ENCODE peak calls at places on chromosomes 7 and 10, in six cellular contexts. One of them, this sample, is unnamed.

GRCh38 chr10:113983552-113983951 is 60.1 kb upstream of the ADRB1 start:
- DNase-seq in astrocyte: no peak
- DNase-seq in breast epithelium: no peak
- DNase-seq in ovary: no peak
- DNase-seq in dorsolateral prefrontal cortex: no peak
- DNase-seq in vagina: no peak
- DNase-seq in this sample: no peak

GRCh38 chr10:34816067-34817002 is 1.2 kb upstream of the PARD3 start:
- DNase-seq in astrocyte: no peak
- DNase-seq in breast epithelium: peak
- DNase-seq in ovary: peak
- DNase-seq in dorsolateral prefrontal cortex: no peak
- DNase-seq in vagina: no peak
- DNase-seq in this sample: peak

GRCh38 chr10:119509909-119510451 is 32.5 kb downstream of the RGS10 start:
- DNase-seq in astrocyte: no peak
- DNase-seq in breast epithelium: peak
- DNase-seq in ovary: no peak
- DNase-seq in dorsolateral prefrontal cortex: no peak
- DNase-seq in vagina: no peak
- DNase-seq in this sample: peak

GRCh38 chr10:60943372-60944158 is 420 bp downstream of the RHOBTB1 start:
- DNase-seq in astrocyte: peak
- DNase-seq in breast epithelium: peak
- DNase-seq in ovary: peak
- DNase-seq in dorsolateral prefrontal cortex: peak
- DNase-seq in vagina: no peak
- DNase-seq in this sample: peak

GRCh38 chr10:130233426-130233825 is 97.2 kb downstream of the GLRX3 start:
- DNase-seq in astrocyte: no peak
- DNase-seq in breast epithelium: no peak
- DNase-seq in ovary: no peak
- DNase-seq in dorsolateral prefrontal cortex: no peak
- DNase-seq in vagina: peak
- DNase-seq in this sample: no peak

GRCh38 chr10:103204353-103205255 is 11.5 kb upstream of the NT5C2 start:
- DNase-seq in astrocyte: no peak
- DNase-seq in breast epithelium: no peak
- DNase-seq in ovary: no peak
- DNase-seq in dorsolateral prefrontal cortex: no peak
- DNase-seq in vagina: no peak
- DNase-seq in this sample: no peak

GRCh38 chr10:76113952-76114351 is 682.5 kb downstream of the LRMDA start:
- DNase-seq in astrocyte: peak
- DNase-seq in breast epithelium: no peak
- DNase-seq in ovary: no peak
- DNase-seq in dorsolateral prefrontal cortex: no peak
- DNase-seq in vagina: no peak
- DNase-seq in this sample: peak

GRCh38 chr7:70777251-70777650 is 354.7 kb upstream of the GALNT17 start:
- DNase-seq in astrocyte: no peak
- DNase-seq in breast epithelium: no peak
- DNase-seq in ovary: no peak
- DNase-seq in dorsolateral prefrontal cortex: no peak
- DNase-seq in vagina: no peak
- DNase-seq in this sample: no peak

GRCh38 chr7:83791737-83792136 is 142.8 kb upstream of the SEMA3E start:
- DNase-seq in astrocyte: no peak
- DNase-seq in breast epithelium: no peak
- DNase-seq in ovary: no peak
- DNase-seq in dorsolateral prefrontal cortex: no peak
- DNase-seq in vagina: no peak
- DNase-seq in this sample: no peak

GRCh38 chr7:27243340-27244163 is 950 bp downstream of the EVX1 start:
- DNase-seq in astrocyte: no peak
- DNase-seq in breast epithelium: no peak
- DNase-seq in ovary: no peak
- DNase-seq in dorsolateral prefrontal cortex: no peak
- DNase-seq in vagina: no peak
- DNase-seq in this sample: no peak

GRCh38 chr7:22617166-22617565 is 109.8 kb upstream of the IL6 start:
- DNase-seq in astrocyte: no peak
- DNase-seq in breast epithelium: no peak
- DNase-seq in ovary: no peak
- DNase-seq in dorsolateral prefrontal cortex: no peak
- DNase-seq in vagina: no peak
- DNase-seq in this sample: no peak

GRCh38 chr7:3120513-3120912 is 76.8 kb upstream of the CARD11 start:
- DNase-seq in astrocyte: no peak
- DNase-seq in breast epithelium: no peak
- DNase-seq in ovary: no peak
- DNase-seq in dorsolateral prefrontal cortex: no peak
- DNase-seq in vagina: no peak
- DNase-seq in this sample: no peak

GRCh38 chr10:52318136-52318810 is 4.2 kb downstream of the DKK1 start:
- DNase-seq in astrocyte: peak
- DNase-seq in breast epithelium: no peak
- DNase-seq in ovary: no peak
- DNase-seq in dorsolateral prefrontal cortex: no peak
- DNase-seq in vagina: no peak
- DNase-seq in this sample: peak

GRCh38 chr7:111029574-111030357 is 61.2 kb upstream of the LRRN3 start:
- DNase-seq in astrocyte: peak
- DNase-seq in breast epithelium: no peak
- DNase-seq in ovary: no peak
- DNase-seq in dorsolateral prefrontal cortex: no peak
- DNase-seq in vagina: no peak
- DNase-seq in this sample: peak

GRCh38 chr7:91683823-91684222 is 196.7 kb downstream of the MTERF1 start:
- DNase-seq in astrocyte: peak
- DNase-seq in breast epithelium: no peak
- DNase-seq in ovary: no peak
- DNase-seq in dorsolateral prefrontal cortex: no peak
- DNase-seq in vagina: no peak
- DNase-seq in this sample: peak

GRCh38 chr7:151864081-151864480 is 12.8 kb downstream of the PRKAG2 start:
- DNase-seq in astrocyte: no peak
- DNase-seq in breast epithelium: no peak
- DNase-seq in ovary: no peak
- DNase-seq in dorsolateral prefrontal cortex: no peak
- DNase-seq in vagina: no peak
- DNase-seq in this sample: no peak

GRCh38 chr10:77482072-77482471 is 155.5 kb downstream of the KCNMA1 start:
- DNase-seq in astrocyte: no peak
- DNase-seq in breast epithelium: no peak
- DNase-seq in ovary: no peak
- DNase-seq in dorsolateral prefrontal cortex: no peak
- DNase-seq in vagina: no peak
- DNase-seq in this sample: no peak

GRCh38 chr10:101567165-101568006 is 20.7 kb downstream of the POLL start:
- DNase-seq in astrocyte: no peak
- DNase-seq in breast epithelium: no peak
- DNase-seq in ovary: no peak
- DNase-seq in dorsolateral prefrontal cortex: no peak
- DNase-seq in vagina: no peak
- DNase-seq in this sample: no peak

GRCh38 chr10:101569465-101569837 is 18.6 kb downstream of the POLL start:
- DNase-seq in astrocyte: no peak
- DNase-seq in breast epithelium: no peak
- DNase-seq in ovary: no peak
- DNase-seq in dorsolateral prefrontal cortex: no peak
- DNase-seq in vagina: no peak
- DNase-seq in this sample: no peak

GRCh38 chr10:101569838-101570763 is 18.0 kb downstream of the POLL start:
- DNase-seq in astrocyte: peak
- DNase-seq in breast epithelium: peak
- DNase-seq in ovary: peak
- DNase-seq in dorsolateral prefrontal cortex: peak
- DNase-seq in vagina: no peak
- DNase-seq in this sample: peak

GRCh38 chr10:101566333-101567164 is 21.5 kb downstream of the POLL start:
- DNase-seq in astrocyte: peak
- DNase-seq in breast epithelium: no peak
- DNase-seq in ovary: no peak
- DNase-seq in dorsolateral prefrontal cortex: no peak
- DNase-seq in vagina: no peak
- DNase-seq in this sample: peak

DNA sequence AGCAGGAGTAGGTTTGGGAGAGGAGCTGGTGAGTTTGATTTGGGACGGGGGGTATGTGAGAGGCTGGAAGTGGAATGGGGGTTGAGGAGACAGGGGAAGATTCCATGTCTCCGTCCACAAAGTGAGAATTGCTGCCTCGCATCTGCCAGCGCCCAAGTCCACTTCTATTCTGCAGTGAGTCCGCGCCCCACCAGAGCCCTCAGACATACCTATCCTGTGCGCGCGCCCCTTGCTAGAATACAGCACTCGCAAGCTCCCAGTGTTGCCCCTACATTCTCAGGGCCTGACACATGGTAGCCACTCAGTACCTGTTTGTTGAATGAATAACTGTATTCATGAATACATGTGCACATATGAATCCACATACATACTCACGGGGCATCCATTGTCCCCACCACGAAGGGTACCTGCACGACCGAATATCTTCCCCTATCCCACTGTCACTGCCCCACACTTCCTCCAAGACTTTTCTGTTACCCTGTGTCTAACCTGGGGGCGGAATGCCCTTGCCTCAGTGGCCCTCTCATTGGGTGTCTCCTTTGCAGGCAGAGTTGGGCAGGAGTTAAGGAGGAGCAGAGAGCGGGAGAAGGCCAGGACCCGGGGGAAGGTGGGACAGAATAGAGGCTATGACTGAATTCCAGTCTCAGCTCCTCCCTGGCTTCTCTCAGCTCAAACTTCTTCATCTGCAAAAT is 19.9 kb downstream of the POLL start:
- DNase-seq in astrocyte: no peak
- DNase-seq in breast epithelium: no peak
- DNase-seq in ovary: no peak
- DNase-seq in dorsolateral prefrontal cortex: no peak
- DNase-seq in vagina: no peak
- DNase-seq in this sample: no peak
- TF ChIP-seq CTCF in astrocyte: no peak
- TF ChIP-seq CTCF in breast epithelium: no peak
- TF ChIP-seq CTCF in ovary: no peak
- TF ChIP-seq CTCF in dorsolateral prefrontal cortex: no peak
- TF ChIP-seq CTCF in vagina: no peak
- TF ChIP-seq CTCF in this sample: no peak

DNA sequence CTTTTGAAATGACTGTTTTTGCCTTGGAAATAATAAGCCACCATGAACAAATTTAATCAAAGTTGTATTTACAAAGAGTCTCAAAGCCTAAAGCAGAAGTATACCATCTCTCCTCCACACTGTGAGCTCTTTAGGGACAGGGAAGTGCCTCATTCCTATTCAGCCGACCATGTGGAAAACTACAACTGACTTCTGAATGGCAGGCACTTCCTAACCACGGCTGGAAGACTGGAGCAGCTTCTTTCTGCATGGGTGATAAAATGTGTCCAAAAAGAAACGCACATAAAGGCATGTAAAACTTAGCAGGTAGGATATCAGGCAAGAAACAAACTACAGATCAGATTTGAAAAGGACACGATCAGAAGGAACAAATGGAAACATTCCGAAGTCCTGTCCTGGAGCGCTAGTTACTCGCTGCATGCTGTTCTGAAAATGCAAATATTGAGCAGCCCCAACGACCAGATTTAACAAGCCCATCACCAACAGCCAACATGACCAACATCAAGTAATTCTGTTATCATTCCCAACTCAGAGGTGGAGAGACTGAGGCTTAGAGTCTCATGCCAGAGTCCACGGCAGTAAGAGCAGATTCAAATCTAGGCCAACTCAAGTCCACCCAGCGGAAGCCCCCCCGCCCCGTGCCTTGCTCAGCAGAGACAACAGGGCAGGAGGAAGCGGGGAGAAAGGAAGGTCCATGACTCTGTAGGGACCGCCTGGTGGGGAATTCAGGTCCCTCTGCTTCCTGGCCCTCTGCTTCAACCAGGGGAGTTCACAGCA is 26.5 kb downstream of the CTBP2 start:
- DNase-seq in astrocyte: no peak
- DNase-seq in breast epithelium: no peak
- DNase-seq in ovary: no peak
- DNase-seq in dorsolateral prefrontal cortex: no peak
- DNase-seq in vagina: no peak
- DNase-seq in this sample: no peak
- H3K4me3 ChIP-seq in astrocyte: no peak
- H3K4me3 ChIP-seq in breast epithelium: no peak
- H3K4me3 ChIP-seq in ovary: no peak
- H3K4me3 ChIP-seq in dorsolateral prefrontal cortex: no peak
- H3K4me3 ChIP-seq in vagina: no peak
- H3K4me3 ChIP-seq in this sample: no peak

GRCh38 chr10:124590216-124591122 is 128.8 kb downstream of the LHPP start:
- DNase-seq in astrocyte: no peak
- DNase-seq in breast epithelium: no peak
- DNase-seq in ovary: no peak
- DNase-seq in dorsolateral prefrontal cortex: peak
- DNase-seq in vagina: no peak
- DNase-seq in this sample: no peak
- TF ChIP-seq CTCF in astrocyte: no peak
- TF ChIP-seq CTCF in breast epithelium: no peak
- TF ChIP-seq CTCF in ovary: no peak
- TF ChIP-seq CTCF in dorsolateral prefrontal cortex: peak
- TF ChIP-seq CTCF in vagina: no peak
- TF ChIP-seq CTCF in this sample: no peak

GRCh38 chr10:70714961-70715360 is 42.7 kb downstream of the ADAMTS14 start:
- DNase-seq in astrocyte: no peak
- DNase-seq in breast epithelium: no peak
- DNase-seq in ovary: no peak
- DNase-seq in dorsolateral prefrontal cortex: no peak
- DNase-seq in vagina: no peak
- DNase-seq in this sample: no peak
- H3K4me3 ChIP-seq in astrocyte: no peak
- H3K4me3 ChIP-seq in breast epithelium: no peak
- H3K4me3 ChIP-seq in ovary: no peak
- H3K4me3 ChIP-seq in dorsolateral prefrontal cortex: no peak
- H3K4me3 ChIP-seq in vagina: no peak
- H3K4me3 ChIP-seq in this sample: no peak

GRCh38 chr7:105439174-105439893 is 50.6 kb upstream of the SRPK2 start:
- DNase-seq in astrocyte: peak
- DNase-seq in breast epithelium: peak
- DNase-seq in ovary: no peak
- DNase-seq in dorsolateral prefrontal cortex: no peak
- DNase-seq in vagina: no peak
- DNase-seq in this sample: peak
- TF ChIP-seq CTCF in astrocyte: peak
- TF ChIP-seq CTCF in breast epithelium: peak
- TF ChIP-seq CTCF in ovary: no peak
- TF ChIP-seq CTCF in dorsolateral prefrontal cortex: no peak
- TF ChIP-seq CTCF in vagina: no peak
- TF ChIP-seq CTCF in this sample: no peak

This sample was measured in fibroblast of pulmonary artery.